ENCODE peak calls at places on chromosomes 1 and 21, in seven cellular contexts. One of them, this sample, is unnamed.
A peak's percentile ranks its signal among the peaks of the same experiment; 100 is the strongest.

GRCh38 chr21:42614811-42615342 is 38.5 kb upstream of the PDE9A start:
- DNase-seq in T-helper 2 cell: no peak
- DNase-seq in mucosa of gallbladder: peak; percentile 52
- DNase-seq in NCI-H345: peak; percentile 44
- DNase-seq in right atrium auricular region: no peak
- DNase-seq in NCI-H1694: no peak
- DNase-seq in lung microvascular endothelial cell: no peak
- DNase-seq in this sample: peak; percentile 12

GRCh38 chr1:245571872-245572294 is 417.1 kb downstream of the KIF26B start:
- DNase-seq in T-helper 2 cell: no peak
- DNase-seq in mucosa of gallbladder: no peak
- DNase-seq in lung microvascular endothelial cell: no peak
- DNase-seq in NCI-H345: no peak
- DNase-seq in NCI-H1694: no peak
- DNase-seq in right atrium auricular region: no peak
- DNase-seq in this sample: no peak

GRCh38 chr21:35616090-35616489 is 444.2 kb downstream of the SETD4 start:
- DNase-seq in mucosa of gallbladder: no peak
- DNase-seq in NCI-H1694: no peak
- DNase-seq in lung microvascular endothelial cell: peak; percentile 45
- DNase-seq in T-helper 2 cell: no peak
- DNase-seq in right atrium auricular region: no peak
- DNase-seq in NCI-H345: no peak
- DNase-seq in this sample: peak; percentile 82

GRCh38 chr1:210117198-210117597 is 115.4 kb upstream of the SERTAD4 start:
- DNase-seq in mucosa of gallbladder: no peak
- DNase-seq in NCI-H1694: no peak
- DNase-seq in NCI-H345: no peak
- DNase-seq in right atrium auricular region: no peak
- DNase-seq in T-helper 2 cell: no peak
- DNase-seq in lung microvascular endothelial cell: peak; percentile 8
- DNase-seq in this sample: no peak

GRCh38 chr1:52140633-52141512 is 1.0 kb upstream of the ZFYVE9 start:
- DNase-seq in mucosa of gallbladder: no peak
- DNase-seq in NCI-H345: peak; percentile 3
- DNase-seq in NCI-H1694: no peak
- DNase-seq in lung microvascular endothelial cell: peak; percentile 12
- DNase-seq in T-helper 2 cell: no peak
- DNase-seq in right atrium auricular region: no peak
- DNase-seq in this sample: no peak

GRCh38 chr1:22638476-22639234 is 2.2 kb downstream of the C1QA start:
- DNase-seq in NCI-H345: no peak
- DNase-seq in lung microvascular endothelial cell: no peak
- DNase-seq in mucosa of gallbladder: no peak
- DNase-seq in T-helper 2 cell: no peak
- DNase-seq in NCI-H1694: no peak
- DNase-seq in right atrium auricular region: no peak
- DNase-seq in this sample: no peak

GRCh38 chr1:182625716-182626504 is 21.7 kb upstream of the RGS16 start:
- DNase-seq in NCI-H345: no peak
- DNase-seq in lung microvascular endothelial cell: no peak
- DNase-seq in right atrium auricular region: no peak
- DNase-seq in T-helper 2 cell: no peak
- DNase-seq in mucosa of gallbladder: no peak
- DNase-seq in NCI-H1694: no peak
- DNase-seq in this sample: no peak

GRCh38 chr1:3942416-3943122 is 42.5 kb upstream of the C1orf174 start:
- DNase-seq in T-helper 2 cell: no peak
- DNase-seq in NCI-H345: peak; percentile 97
- DNase-seq in mucosa of gallbladder: no peak
- DNase-seq in right atrium auricular region: no peak
- DNase-seq in NCI-H1694: no peak
- DNase-seq in lung microvascular endothelial cell: no peak
- DNase-seq in this sample: no peak

GRCh38 chr1:917466-918091 is 6.1 kb upstream of the SAMD11 start:
- DNase-seq in right atrium auricular region: no peak
- DNase-seq in T-helper 2 cell: no peak
- DNase-seq in mucosa of gallbladder: no peak
- DNase-seq in lung microvascular endothelial cell: no peak
- DNase-seq in NCI-H1694: no peak
- DNase-seq in NCI-H345: no peak
- DNase-seq in this sample: no peak

GRCh38 chr21:17660449-17660848 is 47.7 kb upstream of the BTG3 start:
- DNase-seq in lung microvascular endothelial cell: no peak
- DNase-seq in NCI-H1694: no peak
- DNase-seq in NCI-H345: no peak
- DNase-seq in right atrium auricular region: no peak
- DNase-seq in T-helper 2 cell: no peak
- DNase-seq in mucosa of gallbladder: no peak
- DNase-seq in this sample: no peak

GRCh38 chr1:153934746-153935145 is 11.8 kb downstream of the DENND4B start:
- DNase-seq in mucosa of gallbladder: no peak
- DNase-seq in lung microvascular endothelial cell: no peak
- DNase-seq in T-helper 2 cell: no peak
- DNase-seq in NCI-H1694: no peak
- DNase-seq in NCI-H345: no peak
- DNase-seq in right atrium auricular region: no peak
- DNase-seq in this sample: no peak

GRCh38 chr1:85042413-85042812 is 5.9 kb downstream of the MCOLN3 start:
- DNase-seq in NCI-H1694: no peak
- DNase-seq in T-helper 2 cell: no peak
- DNase-seq in right atrium auricular region: no peak
- DNase-seq in mucosa of gallbladder: no peak
- DNase-seq in lung microvascular endothelial cell: no peak
- DNase-seq in NCI-H345: no peak
- DNase-seq in this sample: no peak

GRCh38 chr21:41610042-41610839 is 102.3 kb upstream of the TMPRSS2 start:
- DNase-seq in mucosa of gallbladder: peak; percentile 67
- DNase-seq in T-helper 2 cell: no peak
- DNase-seq in right atrium auricular region: no peak
- DNase-seq in NCI-H1694: no peak
- DNase-seq in NCI-H345: peak; percentile 35
- DNase-seq in lung microvascular endothelial cell: peak; percentile 66
- DNase-seq in this sample: peak; percentile 82

GRCh38 chr1:206933333-206933945 is 11.7 kb upstream of the FCMR start:
- DNase-seq in lung microvascular endothelial cell: peak; percentile 25
- DNase-seq in mucosa of gallbladder: no peak
- DNase-seq in NCI-H345: no peak
- DNase-seq in right atrium auricular region: no peak
- DNase-seq in NCI-H1694: no peak
- DNase-seq in T-helper 2 cell: peak; percentile 57
- DNase-seq in this sample: peak; percentile 63

GRCh38 chr1:184150776-184151531 is 99.4 kb downstream of the TSEN15 start:
- DNase-seq in NCI-H1694: no peak
- DNase-seq in NCI-H345: no peak
- DNase-seq in T-helper 2 cell: no peak
- DNase-seq in right atrium auricular region: peak; percentile 73
- DNase-seq in mucosa of gallbladder: no peak
- DNase-seq in lung microvascular endothelial cell: no peak
- DNase-seq in this sample: no peak

GRCh38 chr1:76726251-76726650 is 141.0 kb upstream of the ST6GALNAC5 start:
- DNase-seq in T-helper 2 cell: no peak
- DNase-seq in right atrium auricular region: no peak
- DNase-seq in NCI-H345: peak; percentile 19
- DNase-seq in NCI-H1694: peak; percentile 68
- DNase-seq in mucosa of gallbladder: no peak
- DNase-seq in lung microvascular endothelial cell: no peak
- DNase-seq in this sample: no peak

GRCh38 chr1:66916320-66916719 is 8.3 kb downstream of the DNAI4 start:
- DNase-seq in lung microvascular endothelial cell: no peak
- DNase-seq in T-helper 2 cell: no peak
- DNase-seq in mucosa of gallbladder: no peak
- DNase-seq in NCI-H1694: no peak
- DNase-seq in right atrium auricular region: no peak
- DNase-seq in NCI-H345: no peak
- DNase-seq in this sample: peak; percentile 61

GRCh38 chr1:207822602-207823451 is 71.0 kb downstream of the CD46 start:
- DNase-seq in mucosa of gallbladder: peak; percentile 95
- DNase-seq in T-helper 2 cell: peak; percentile 45
- DNase-seq in NCI-H1694: no peak
- DNase-seq in NCI-H345: peak; percentile 34
- DNase-seq in lung microvascular endothelial cell: peak; percentile 67
- DNase-seq in right atrium auricular region: peak; percentile 98
- DNase-seq in this sample: peak; percentile 63

GRCh38 chr1:21705303-21705980 is 36.3 kb upstream of the RAP1GAP start:
- DNase-seq in NCI-H1694: no peak
- DNase-seq in T-helper 2 cell: no peak
- DNase-seq in lung microvascular endothelial cell: no peak
- DNase-seq in mucosa of gallbladder: no peak
- DNase-seq in right atrium auricular region: no peak
- DNase-seq in NCI-H345: no peak
- DNase-seq in this sample: peak; percentile 88

GRCh38 chr1:1302951-1303509 is 4.7 kb downstream of the ACAP3 start:
- DNase-seq in right atrium auricular region: no peak
- DNase-seq in T-helper 2 cell: no peak
- DNase-seq in NCI-H345: no peak
- DNase-seq in NCI-H1694: no peak
- DNase-seq in lung microvascular endothelial cell: no peak
- DNase-seq in mucosa of gallbladder: no peak
- DNase-seq in this sample: no peak

GRCh38 chr21:27647921-27648320 is 681.0 kb upstream of the ADAMTS5 start:
- DNase-seq in lung microvascular endothelial cell: no peak
- DNase-seq in NCI-H1694: no peak
- DNase-seq in NCI-H345: no peak
- DNase-seq in mucosa of gallbladder: no peak
- DNase-seq in T-helper 2 cell: no peak
- DNase-seq in right atrium auricular region: no peak
- DNase-seq in this sample: no peak

GRCh38 chr1:225746361-225747179 is 31.1 kb upstream of the SRP9 start:
- DNase-seq in NCI-H1694: peak; percentile 96
- DNase-seq in lung microvascular endothelial cell: peak; percentile 88
- DNase-seq in T-helper 2 cell: no peak
- DNase-seq in mucosa of gallbladder: peak; percentile 81
- DNase-seq in NCI-H345: peak; percentile 85
- DNase-seq in right atrium auricular region: peak; percentile 84
- DNase-seq in this sample: peak; percentile 72

GRCh38 chr1:184056921-184057496 is 5.5 kb downstream of the TSEN15 start:
- DNase-seq in NCI-H345: no peak
- DNase-seq in mucosa of gallbladder: no peak
- DNase-seq in NCI-H1694: no peak
- DNase-seq in T-helper 2 cell: no peak
- DNase-seq in lung microvascular endothelial cell: peak; percentile 31
- DNase-seq in right atrium auricular region: no peak
- DNase-seq in this sample: no peak

GRCh38 chr1:225911207-225912130 is 12.6 kb downstream of the PYCR2 start:
- DNase-seq in NCI-H345: no peak
- DNase-seq in NCI-H1694: no peak
- DNase-seq in mucosa of gallbladder: peak; percentile 64
- DNase-seq in right atrium auricular region: no peak
- DNase-seq in T-helper 2 cell: peak; percentile 58
- DNase-seq in lung microvascular endothelial cell: peak; percentile 54
- DNase-seq in this sample: no peak

GRCh38 chr1:59243544-59243943 is 53.4 kb upstream of the FGGY start:
- DNase-seq in mucosa of gallbladder: no peak
- DNase-seq in T-helper 2 cell: no peak
- DNase-seq in lung microvascular endothelial cell: no peak
- DNase-seq in right atrium auricular region: no peak
- DNase-seq in NCI-H1694: peak; percentile 79
- DNase-seq in NCI-H345: peak; percentile 63
- DNase-seq in this sample: no peak

GRCh38 chr1:162297208-162297607 is 79.4 kb downstream of the SPATA46 start:
- DNase-seq in right atrium auricular region: no peak
- DNase-seq in mucosa of gallbladder: no peak
- DNase-seq in NCI-H345: no peak
- DNase-seq in T-helper 2 cell: no peak
- DNase-seq in lung microvascular endothelial cell: no peak
- DNase-seq in NCI-H1694: no peak
- DNase-seq in this sample: no peak

GRCh38 chr1:59317343-59317742 is 20.4 kb downstream of the FGGY start:
- DNase-seq in lung microvascular endothelial cell: no peak
- DNase-seq in NCI-H345: no peak
- DNase-seq in mucosa of gallbladder: no peak
- DNase-seq in T-helper 2 cell: no peak
- DNase-seq in right atrium auricular region: no peak
- DNase-seq in NCI-H1694: no peak
- DNase-seq in this sample: no peak

GRCh38 chr1:232650433-232650832 is 20.5 kb upstream of the SIPA1L2 start:
- DNase-seq in T-helper 2 cell: no peak
- DNase-seq in right atrium auricular region: no peak
- DNase-seq in mucosa of gallbladder: no peak
- DNase-seq in lung microvascular endothelial cell: no peak
- DNase-seq in NCI-H345: no peak
- DNase-seq in NCI-H1694: no peak
- DNase-seq in this sample: no peak

GRCh38 chr1:100950776-100951175 is 54.9 kb downstream of the SLC30A7 start:
- DNase-seq in T-helper 2 cell: no peak
- DNase-seq in right atrium auricular region: no peak
- DNase-seq in NCI-H345: no peak
- DNase-seq in lung microvascular endothelial cell: no peak
- DNase-seq in mucosa of gallbladder: no peak
- DNase-seq in NCI-H1694: no peak
- DNase-seq in this sample: no peak

GRCh38 chr21:28215214-28215954 is 777.3 kb downstream of the LTN1 start:
- DNase-seq in lung microvascular endothelial cell: no peak
- DNase-seq in T-helper 2 cell: no peak
- DNase-seq in NCI-H345: no peak
- DNase-seq in right atrium auricular region: no peak
- DNase-seq in NCI-H1694: no peak
- DNase-seq in mucosa of gallbladder: no peak
- DNase-seq in this sample: no peak

GRCh38 chr1:203467550-203467921 is 8.1 kb upstream of the PRELP start:
- DNase-seq in NCI-H345: no peak
- DNase-seq in mucosa of gallbladder: peak; percentile 52
- DNase-seq in T-helper 2 cell: no peak
- DNase-seq in right atrium auricular region: peak; percentile 94
- DNase-seq in lung microvascular endothelial cell: peak; percentile 29
- DNase-seq in NCI-H1694: no peak
- DNase-seq in this sample: no peak

GRCh38 chr1:14930224-14930965 is 223.2 kb upstream of the TMEM51 start:
- DNase-seq in NCI-H1694: no peak
- DNase-seq in mucosa of gallbladder: no peak
- DNase-seq in right atrium auricular region: no peak
- DNase-seq in T-helper 2 cell: no peak
- DNase-seq in lung microvascular endothelial cell: no peak
- DNase-seq in NCI-H345: no peak
- DNase-seq in this sample: peak; percentile 48

GRCh38 chr1:84267476-84267875 is 34.0 kb upstream of the SAMD13 start:
- DNase-seq in NCI-H1694: no peak
- DNase-seq in NCI-H345: no peak
- DNase-seq in right atrium auricular region: no peak
- DNase-seq in mucosa of gallbladder: no peak
- DNase-seq in T-helper 2 cell: no peak
- DNase-seq in lung microvascular endothelial cell: no peak
- DNase-seq in this sample: peak; percentile 39

GRCh38 chr21:35855463-35855862 is 204.9 kb downstream of the SETD4 start:
- DNase-seq in NCI-H345: no peak
- DNase-seq in right atrium auricular region: no peak
- DNase-seq in mucosa of gallbladder: no peak
- DNase-seq in lung microvascular endothelial cell: peak; percentile 44
- DNase-seq in T-helper 2 cell: no peak
- DNase-seq in NCI-H1694: no peak
- DNase-seq in this sample: no peak

GRCh38 chr1:82978461-82979324 is 1020.2 kb downstream of the TTLL7 start:
- DNase-seq in NCI-H1694: no peak
- DNase-seq in right atrium auricular region: no peak
- DNase-seq in mucosa of gallbladder: no peak
- DNase-seq in lung microvascular endothelial cell: no peak
- DNase-seq in T-helper 2 cell: no peak
- DNase-seq in NCI-H345: no peak
- DNase-seq in this sample: no peak

GRCh38 chr21:33478858-33479678 is 706 bp downstream of the TMEM50B start:
- DNase-seq in NCI-H345: peak; percentile 34
- DNase-seq in T-helper 2 cell: peak; percentile 15
- DNase-seq in lung microvascular endothelial cell: peak; percentile 42
- DNase-seq in mucosa of gallbladder: peak; percentile 26
- DNase-seq in right atrium auricular region: no peak
- DNase-seq in NCI-H1694: peak; percentile 13
- DNase-seq in this sample: peak; percentile 17

GRCh38 chr1:111955755-111956154 is 33.7 kb downstream of the KCND3 start:
- DNase-seq in lung microvascular endothelial cell: no peak
- DNase-seq in NCI-H345: peak; percentile 20
- DNase-seq in right atrium auricular region: no peak
- DNase-seq in mucosa of gallbladder: no peak
- DNase-seq in T-helper 2 cell: no peak
- DNase-seq in NCI-H1694: peak; percentile 69
- DNase-seq in this sample: no peak

This sample was measured in SK-MEL-5.